ENCODE peak calls at places on chromosomes 12 and 14, in seven cellular contexts. One of them, this sample, is unnamed.

GRCh38 chr14:56813143-56813551 is 2.9 kb upstream of the OTX2 start:
- DNase-seq in IMR-90: no peak
- DNase-seq in H9: no peak
- DNase-seq in neuronal stem cell: no peak
- DNase-seq in H1: peak; percentile 52
- DNase-seq in mesenchymal stem cell: no peak
- DNase-seq in trophoblast cell: no peak
- DNase-seq in this sample: no peak

GRCh38 chr14:103974575-103974974 is 32.2 kb upstream of the RD3L start:
- DNase-seq in IMR-90: no peak
- DNase-seq in H9: no peak
- DNase-seq in neuronal stem cell: no peak
- DNase-seq in H1: no peak
- DNase-seq in mesenchymal stem cell: no peak
- DNase-seq in trophoblast cell: no peak
- DNase-seq in this sample: no peak

GRCh38 chr12:27246774-27247173 is 2.7 kb downstream of the STK38L start:
- DNase-seq in IMR-90: no peak
- DNase-seq in H9: no peak
- DNase-seq in neuronal stem cell: no peak
- DNase-seq in H1: no peak
- DNase-seq in mesenchymal stem cell: no peak
- DNase-seq in trophoblast cell: no peak
- DNase-seq in this sample: no peak

GRCh38 chr12:123041811-123042655 is 61.6 kb downstream of the ARL6IP4 start:
- DNase-seq in IMR-90: peak; percentile 98
- DNase-seq in H9: no peak
- DNase-seq in neuronal stem cell: no peak
- DNase-seq in H1: no peak
- DNase-seq in mesenchymal stem cell: peak; percentile 92
- DNase-seq in trophoblast cell: no peak
- DNase-seq in this sample: no peak

GRCh38 chr14:101593411-101594181 is 32.3 kb downstream of the DIO3 start:
- DNase-seq in IMR-90: no peak
- DNase-seq in H9: no peak
- DNase-seq in neuronal stem cell: no peak
- DNase-seq in H1: no peak
- DNase-seq in mesenchymal stem cell: no peak
- DNase-seq in trophoblast cell: no peak
- DNase-seq in this sample: no peak

GRCh38 chr12:4850857-4851380 is 58.8 kb upstream of the KCNA1 start:
- DNase-seq in IMR-90: no peak
- DNase-seq in H9: peak; percentile 19
- DNase-seq in neuronal stem cell: no peak
- DNase-seq in H1: no peak
- DNase-seq in mesenchymal stem cell: no peak
- DNase-seq in trophoblast cell: no peak
- DNase-seq in this sample: no peak

GRCh38 chr12:121190523-121191031 is 19.4 kb upstream of the P2RX4 start:
- DNase-seq in IMR-90: peak; percentile 97
- DNase-seq in H9: no peak
- DNase-seq in neuronal stem cell: no peak
- DNase-seq in H1: no peak
- DNase-seq in mesenchymal stem cell: peak; percentile 94
- DNase-seq in trophoblast cell: peak; percentile 67
- DNase-seq in this sample: peak; percentile 93

GRCh38 chr14:50257728-50258127 is 26.4 kb upstream of the SOS2 start:
- DNase-seq in IMR-90: no peak
- DNase-seq in H9: no peak
- DNase-seq in neuronal stem cell: no peak
- DNase-seq in H1: no peak
- DNase-seq in mesenchymal stem cell: no peak
- DNase-seq in trophoblast cell: no peak
- DNase-seq in this sample: no peak

GRCh38 chr12:459430-460258 is at the start of gene B4GALNT3:
- DNase-seq in IMR-90: no peak
- DNase-seq in H9: peak; percentile 92
- DNase-seq in neuronal stem cell: peak; percentile 57
- DNase-seq in H1: peak; percentile 82
- DNase-seq in mesenchymal stem cell: peak; percentile 20
- DNase-seq in trophoblast cell: peak; percentile 71
- DNase-seq in this sample: peak; percentile 79

GRCh38 chr14:88882236-88882635 is 57.8 kb downstream of the TTC8 start:
- DNase-seq in IMR-90: peak; percentile 34
- DNase-seq in H9: no peak
- DNase-seq in neuronal stem cell: no peak
- DNase-seq in H1: no peak
- DNase-seq in mesenchymal stem cell: no peak
- DNase-seq in trophoblast cell: no peak
- DNase-seq in this sample: no peak

GRCh38 chr14:102527255-102528232 is 18.0 kb upstream of the ANKRD9 start:
- DNase-seq in IMR-90: no peak
- DNase-seq in H9: no peak
- DNase-seq in neuronal stem cell: no peak
- DNase-seq in H1: no peak
- DNase-seq in mesenchymal stem cell: no peak
- DNase-seq in trophoblast cell: no peak
- DNase-seq in this sample: no peak

GRCh38 chr14:61514927-61515326 is 180.4 kb upstream of the HIF1A start:
- DNase-seq in IMR-90: no peak
- DNase-seq in H9: no peak
- DNase-seq in neuronal stem cell: no peak
- DNase-seq in H1: no peak
- DNase-seq in mesenchymal stem cell: no peak
- DNase-seq in trophoblast cell: no peak
- DNase-seq in this sample: no peak

GRCh38 chr14:53331247-53331646 is 178.1 kb upstream of the DDHD1 start:
- DNase-seq in IMR-90: peak; percentile 93
- DNase-seq in H9: no peak
- DNase-seq in neuronal stem cell: no peak
- DNase-seq in H1: no peak
- DNase-seq in mesenchymal stem cell: peak; percentile 39
- DNase-seq in trophoblast cell: no peak
- DNase-seq in this sample: no peak

GRCh38 chr14:24243336-24243836 is 963 bp upstream of the TINF2 start:
- DNase-seq in IMR-90: no peak
- DNase-seq in H9: no peak
- DNase-seq in neuronal stem cell: peak; percentile 23
- DNase-seq in H1: no peak
- DNase-seq in mesenchymal stem cell: no peak
- DNase-seq in trophoblast cell: peak; percentile 58
- DNase-seq in this sample: peak; percentile 72

GRCh38 chr12:51480978-51481377 is 56.3 kb downstream of the SLC4A8 start:
- DNase-seq in IMR-90: no peak
- DNase-seq in H9: no peak
- DNase-seq in neuronal stem cell: no peak
- DNase-seq in H1: no peak
- DNase-seq in mesenchymal stem cell: no peak
- DNase-seq in trophoblast cell: no peak
- DNase-seq in this sample: no peak

GRCh38 chr14:22088614-22089359 is 415.2 kb upstream of the OR4E1 start:
- DNase-seq in IMR-90: peak; percentile 27
- DNase-seq in H9: no peak
- DNase-seq in neuronal stem cell: no peak
- DNase-seq in H1: no peak
- DNase-seq in mesenchymal stem cell: no peak
- DNase-seq in trophoblast cell: no peak
- DNase-seq in this sample: no peak

GRCh38 chr12:104827587-104827986 is 130.5 kb downstream of the SLC41A2 start:
- DNase-seq in IMR-90: no peak
- DNase-seq in H9: peak; percentile 74
- DNase-seq in neuronal stem cell: no peak
- DNase-seq in H1: peak; percentile 81
- DNase-seq in mesenchymal stem cell: no peak
- DNase-seq in trophoblast cell: no peak
- DNase-seq in this sample: peak; percentile 49

GRCh38 chr14:75928587-75929230 is 53.1 kb downstream of the TGFB3 start:
- DNase-seq in IMR-90: peak; percentile 8
- DNase-seq in H9: no peak
- DNase-seq in neuronal stem cell: no peak
- DNase-seq in H1: no peak
- DNase-seq in mesenchymal stem cell: no peak
- DNase-seq in trophoblast cell: no peak
- DNase-seq in this sample: no peak
- H3K23ac ChIP-seq in IMR-90: no peak overlapping the region
- H3K23ac ChIP-seq in H9: no peak overlapping the region
- H3K23ac ChIP-seq in neuronal stem cell: no peak overlapping the region
- H3K23ac ChIP-seq in H1: no peak overlapping the region
- H3K23ac ChIP-seq in mesenchymal stem cell: no peak overlapping the region
- H3K23ac ChIP-seq in trophoblast cell: no peak overlapping the region
- H3K23ac ChIP-seq in this sample: no peak overlapping the region

DNA sequence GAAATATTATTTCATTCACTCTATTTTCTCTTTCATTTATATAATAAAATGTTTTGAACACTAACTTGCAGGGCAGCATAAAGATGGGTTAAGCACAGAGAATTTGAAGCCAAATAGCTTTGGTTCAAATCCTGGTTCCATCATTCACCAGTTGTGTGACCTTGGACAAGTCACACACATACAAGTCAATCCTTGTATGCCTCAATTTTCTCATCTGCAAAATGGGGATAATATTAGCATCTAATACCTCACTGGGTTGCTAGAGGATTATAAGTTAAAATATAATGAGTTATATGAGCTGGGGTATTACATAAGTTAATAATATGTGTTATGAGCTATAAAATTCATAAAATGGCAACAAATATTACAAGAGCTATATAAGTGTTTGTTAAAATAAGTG is 94.9 kb downstream of the SOX5 start:
- DNase-seq in IMR-90: no peak
- DNase-seq in H9: no peak
- DNase-seq in neuronal stem cell: no peak
- DNase-seq in H1: no peak
- DNase-seq in mesenchymal stem cell: no peak
- DNase-seq in trophoblast cell: no peak
- DNase-seq in this sample: no peak
- H3K23ac ChIP-seq in IMR-90: no peak overlapping the region
- H3K23ac ChIP-seq in H9: no peak overlapping the region
- H3K23ac ChIP-seq in neuronal stem cell: no peak overlapping the region
- H3K23ac ChIP-seq in H1: no peak overlapping the region
- H3K23ac ChIP-seq in mesenchymal stem cell: no peak overlapping the region
- H3K23ac ChIP-seq in trophoblast cell: no peak overlapping the region
- H3K23ac ChIP-seq in this sample: no peak overlapping the region

DNA sequence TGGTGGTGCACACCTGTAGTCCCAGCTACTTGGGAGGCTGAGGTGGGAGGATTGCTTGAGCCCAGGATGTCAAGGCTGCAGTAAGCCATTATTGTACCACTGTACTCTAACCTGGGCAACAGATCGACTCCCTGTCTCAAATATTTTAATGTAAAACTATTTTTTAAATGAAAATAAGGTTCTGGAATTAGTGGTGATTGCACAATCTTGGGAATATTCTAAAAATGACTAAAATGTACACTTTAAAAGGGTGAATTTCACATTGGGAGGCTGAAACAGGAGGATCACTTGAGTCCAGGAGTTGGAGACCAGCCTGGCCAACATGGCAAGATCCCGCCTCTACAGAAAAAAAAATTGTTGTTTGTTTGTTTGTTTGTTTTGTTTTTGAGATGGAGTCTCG is 12.9 kb upstream of the TMBIM6 start:
- DNase-seq in IMR-90: no peak
- DNase-seq in H9: no peak
- DNase-seq in neuronal stem cell: no peak
- DNase-seq in H1: no peak
- DNase-seq in mesenchymal stem cell: no peak
- DNase-seq in trophoblast cell: no peak
- DNase-seq in this sample: no peak
- H3K23ac ChIP-seq in IMR-90: no peak overlapping the region
- H3K23ac ChIP-seq in H9: no peak overlapping the region
- H3K23ac ChIP-seq in neuronal stem cell: no peak overlapping the region
- H3K23ac ChIP-seq in H1: no peak overlapping the region
- H3K23ac ChIP-seq in mesenchymal stem cell: no peak overlapping the region
- H3K23ac ChIP-seq in trophoblast cell: no peak overlapping the region
- H3K23ac ChIP-seq in this sample: no peak overlapping the region

GRCh38 chr12:75827061-75827460 is 204.5 kb downstream of the PHLDA1 start:
- DNase-seq in IMR-90: no peak
- DNase-seq in H9: no peak
- DNase-seq in neuronal stem cell: no peak
- DNase-seq in H1: no peak
- DNase-seq in mesenchymal stem cell: no peak
- DNase-seq in trophoblast cell: no peak
- DNase-seq in this sample: no peak

GRCh38 chr12:75834591-75834990 is 197.0 kb downstream of the PHLDA1 start:
- DNase-seq in IMR-90: peak; percentile 61
- DNase-seq in H9: no peak
- DNase-seq in neuronal stem cell: no peak
- DNase-seq in H1: no peak
- DNase-seq in mesenchymal stem cell: peak; percentile 52
- DNase-seq in trophoblast cell: no peak
- DNase-seq in this sample: no peak

GRCh38 chr12:75836533-75836932 is 195.0 kb downstream of the PHLDA1 start:
- DNase-seq in IMR-90: no peak
- DNase-seq in H9: no peak
- DNase-seq in neuronal stem cell: no peak
- DNase-seq in H1: no peak
- DNase-seq in mesenchymal stem cell: no peak
- DNase-seq in trophoblast cell: no peak
- DNase-seq in this sample: no peak

GRCh38 chr12:75833268-75833667 is 198.3 kb downstream of the PHLDA1 start:
- DNase-seq in IMR-90: no peak
- DNase-seq in H9: no peak
- DNase-seq in neuronal stem cell: no peak
- DNase-seq in H1: no peak
- DNase-seq in mesenchymal stem cell: no peak
- DNase-seq in trophoblast cell: no peak
- DNase-seq in this sample: no peak

DNA sequence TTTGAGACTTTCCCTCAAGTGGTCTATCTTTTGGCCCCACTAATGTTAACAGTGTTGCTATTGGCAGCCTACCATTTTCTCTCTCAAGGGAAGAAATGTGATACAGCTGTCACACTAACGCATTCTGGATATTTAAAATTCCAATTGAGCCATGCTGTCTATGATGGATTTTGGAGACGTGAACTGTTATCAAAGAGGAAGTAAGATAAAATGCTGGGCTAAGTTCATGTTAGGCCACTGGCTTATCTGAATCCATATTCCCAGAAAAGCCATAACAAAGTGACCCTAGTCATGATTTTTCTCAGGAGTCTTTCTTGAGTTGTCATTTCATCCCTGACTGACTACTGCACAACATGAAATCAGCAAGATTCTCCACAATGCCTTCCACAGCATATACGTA is 200.2 kb downstream of the PHLDA1 start:
- DNase-seq in IMR-90: peak; percentile 73
- DNase-seq in H9: no peak
- DNase-seq in neuronal stem cell: no peak
- DNase-seq in H1: no peak
- DNase-seq in mesenchymal stem cell: no peak
- DNase-seq in trophoblast cell: no peak
- DNase-seq in this sample: peak; percentile 13
- H3K23ac ChIP-seq in IMR-90: peak overlapping the region; percentile 18
- H3K23ac ChIP-seq in H9: no peak overlapping the region
- H3K23ac ChIP-seq in neuronal stem cell: no peak overlapping the region
- H3K23ac ChIP-seq in H1: no peak overlapping the region
- H3K23ac ChIP-seq in mesenchymal stem cell: no peak overlapping the region
- H3K23ac ChIP-seq in trophoblast cell: no peak overlapping the region
- H3K23ac ChIP-seq in this sample: no peak overlapping the region

GRCh38 chr14:91140672-91141071 is 26.8 kb downstream of the DGLUCY start:
- DNase-seq in IMR-90: no peak
- DNase-seq in H9: peak; percentile 70
- DNase-seq in neuronal stem cell: peak; percentile 15
- DNase-seq in H1: no peak
- DNase-seq in mesenchymal stem cell: peak; percentile 13
- DNase-seq in trophoblast cell: peak; percentile 48
- DNase-seq in this sample: peak; percentile 88
- H3K23ac ChIP-seq in IMR-90: no peak overlapping the region
- H3K23ac ChIP-seq in H9: no peak overlapping the region
- H3K23ac ChIP-seq in neuronal stem cell: no peak overlapping the region
- H3K23ac ChIP-seq in H1: no peak overlapping the region
- H3K23ac ChIP-seq in mesenchymal stem cell: no peak overlapping the region
- H3K23ac ChIP-seq in trophoblast cell: no peak overlapping the region
- H3K23ac ChIP-seq in this sample: no peak overlapping the region

GRCh38 chr12:48812389-48812788 is 5.9 kb upstream of the CACNB3 start:
- DNase-seq in IMR-90: no peak
- DNase-seq in H9: no peak
- DNase-seq in neuronal stem cell: no peak
- DNase-seq in H1: no peak
- DNase-seq in mesenchymal stem cell: peak; percentile 34
- DNase-seq in trophoblast cell: no peak
- DNase-seq in this sample: no peak
- H3K23ac ChIP-seq in IMR-90: peak overlapping the region; percentile 97
- H3K23ac ChIP-seq in H9: no peak overlapping the region
- H3K23ac ChIP-seq in neuronal stem cell: no peak overlapping the region
- H3K23ac ChIP-seq in H1: no peak overlapping the region
- H3K23ac ChIP-seq in mesenchymal stem cell: no peak overlapping the region
- H3K23ac ChIP-seq in trophoblast cell: no peak overlapping the region
- H3K23ac ChIP-seq in this sample: no peak overlapping the region

This sample was measured in mesendoderm.